ENCODE peak calls at places on chromosomes 13 and 19, in five cellular contexts. F is left ventricle myocardium inferior; B is fibroblast of lung; O is CD8-positive, alpha-beta T cell; E is thoracic aorta. L is an unnamed sample. For H3K27me3, the result is how much of the 10 kb centered on the place peaks cover.

GRCh38 chr13:93915269-93915809 is 564.1 kb downstream of the DCT start:
- DNase-seq in F (no peak), B (peak), O (no peak), E (no peak), L (no peak)

GRCh38 chr19:41123716-41124244 is 9.5 kb downstream of the CYP2F1 start:
- DNase-seq in F (no peak), B (no peak), O (no peak), E (no peak), L (no peak)

GRCh38 chr13:57874530-57874929 is 243.0 kb downstream of the PCDH17 start:
- DNase-seq in F (peak), B (no peak), O (no peak), E (no peak), L (no peak)

GRCh38 chr13:101267656-101268055 is 148.7 kb downstream of the NALCN start:
- DNase-seq in F (no peak), B (no peak), O (no peak), E (no peak), L (no peak)

GRCh38 chr13:19601749-19602725 is 31.4 kb upstream of the MPHOSPH8 start:
- DNase-seq in F (peak), B (peak), O (no peak), E (no peak), L (peak)

GRCh38 chr13:114067381-114067885 is 65.0 kb downstream of the RASA3 start:
- DNase-seq in F (no peak), B (peak), O (no peak), E (no peak), L (peak)

GRCh38 chr13:113275387-113275786 is 21.7 kb upstream of the LAMP1 start:
- DNase-seq in F (no peak), B (peak), O (peak), E (no peak), L (no peak)

GRCh38 chr13:33123066-33123940 is 107.1 kb downstream of the KL start:
- DNase-seq in F (peak), B (peak), O (no peak), E (no peak), L (no peak)

GRCh38 chr13:30880756-30881155 is 25.3 kb upstream of the MEDAG start:
- DNase-seq in F (no peak), B (peak), O (no peak), E (no peak), L (no peak)

GRCh38 chr19:1223018-1223855 is 14.6 kb downstream of the CBARP start:
- DNase-seq in F (no peak), B (no peak), O (no peak), E (no peak), L (no peak)

GRCh38 chr19:48644839-48645651 is 942 bp downstream of the CA11 start:
- DNase-seq in F (peak), B (peak), O (peak), E (no peak), L (peak)

GRCh38 chr19:14775855-14776254 is 2.5 kb downstream of the ADGRE2 start:
- DNase-seq in F (peak), B (no peak), O (no peak), E (no peak), L (no peak)

GRCh38 chr13:30718661-30719520 is 16.5 kb upstream of the ALOX5AP start:
- DNase-seq in F (no peak), B (peak), O (no peak), E (no peak), L (no peak)

GRCh38 chr19:49704888-49705642 is 14.1 kb downstream of the CPT1C start:
- DNase-seq in F (no peak), B (no peak), O (no peak), E (no peak), L (no peak)

DNA sequence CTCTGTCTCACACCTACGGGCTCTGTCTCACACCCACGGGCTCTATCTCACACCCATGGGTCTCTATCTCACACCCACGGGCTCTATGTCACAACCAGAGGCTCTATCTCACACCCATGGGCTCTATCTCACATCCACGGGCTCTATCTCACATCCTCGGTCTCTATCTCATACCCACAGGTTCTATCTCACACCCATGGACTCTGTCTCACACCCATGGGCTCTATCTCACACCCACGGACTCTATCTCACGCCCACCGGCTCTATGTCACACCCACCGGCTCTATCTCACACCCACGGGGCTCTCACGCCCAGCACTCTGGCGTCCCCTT is 73.9 kb downstream of the COL4A2 start:
- DNase-seq in F (no peak), B (no peak), O (no peak), E (no peak), L (no peak)
- H3K27me3 ChIP-seq in F (under half), B (under half), O (under half), E (under half), L (under half)

GRCh38 chr13:21538280-21538679 is 65.7 kb downstream of the MICU2 start:
- DNase-seq in F (no peak), B (no peak), O (no peak), E (no peak), L (no peak)

GRCh38 chr13:21541980-21542379 is 62.0 kb downstream of the MICU2 start:
- DNase-seq in F (no peak), B (no peak), O (no peak), E (no peak), L (no peak)

GRCh38 chr13:21541271-21541670 is 62.7 kb downstream of the MICU2 start:
- DNase-seq in F (no peak), B (no peak), O (no peak), E (no peak), L (no peak)

GRCh38 chr13:21538753-21539152 is 65.2 kb downstream of the MICU2 start:
- DNase-seq in F (no peak), B (no peak), O (no peak), E (no peak), L (no peak)

GRCh38 chr13:21539687-21540086 is 64.3 kb downstream of the MICU2 start:
- DNase-seq in F (no peak), B (no peak), O (no peak), E (no peak), L (no peak)
- H3K27me3 ChIP-seq in F (under half), B (under half), O (under half), E (under half), L (under half)

GRCh38 chr19:7119582-7119981 is 50.1 kb downstream of the ZNF557 start:
- DNase-seq in F (no peak), B (no peak), O (no peak), E (no peak), L (no peak)
- H3K27me3 ChIP-seq in F (under half), B (under half), O (under half), E (under half), L (under half)

DNA sequence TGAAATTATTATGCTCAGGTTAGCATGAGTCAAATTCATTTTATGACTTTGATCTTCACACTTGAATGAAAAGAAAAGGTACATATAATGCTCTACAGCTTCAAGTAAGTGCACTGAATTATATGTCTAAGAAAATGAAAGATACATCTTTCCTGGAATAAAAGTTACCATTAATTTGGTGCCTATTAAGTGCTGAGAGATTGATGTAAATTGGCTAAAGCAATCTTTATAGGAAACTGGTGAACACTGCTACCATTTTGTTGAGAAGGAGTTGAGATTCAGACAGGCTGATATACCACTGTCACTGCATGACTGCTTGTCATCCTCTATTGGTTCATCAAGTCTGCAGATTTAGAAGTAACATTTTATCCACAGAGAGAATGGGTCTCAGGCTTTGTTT is 416.8 kb upstream of the SPRY2 start:
- DNase-seq in F (no peak), B (no peak), O (no peak), E (no peak), L (no peak)
- H3K27me3 ChIP-seq in F (under half), B (under half), O (under half), E (under half), L (under half)

GRCh38 chr19:29293292-29293691 is 80.3 kb upstream of the UQCRFS1 start:
- DNase-seq in F (no peak), B (no peak), O (no peak), E (no peak), L (no peak)
- H3K27me3 ChIP-seq in F (half or more), B (under half), O (under half), E (under half), L (under half)

GRCh38 chr19:3274245-3275067 is 50.0 kb downstream of the CELF5 start:
- DNase-seq in F (no peak), B (no peak), O (no peak), E (no peak), L (no peak)

GRCh38 chr19:3272952-3273351 is 48.5 kb downstream of the CELF5 start:
- DNase-seq in F (no peak), B (no peak), O (no peak), E (no peak), L (no peak)

GRCh38 chr19:3276341-3276799 is 51.9 kb downstream of the CELF5 start:
- DNase-seq in F (no peak), B (no peak), O (peak), E (no peak), L (no peak)

GRCh38 chr19:3275583-3276340 is 51.3 kb downstream of the CELF5 start:
- DNase-seq in F (peak), B (peak), O (peak), E (peak), L (peak)

DNA sequence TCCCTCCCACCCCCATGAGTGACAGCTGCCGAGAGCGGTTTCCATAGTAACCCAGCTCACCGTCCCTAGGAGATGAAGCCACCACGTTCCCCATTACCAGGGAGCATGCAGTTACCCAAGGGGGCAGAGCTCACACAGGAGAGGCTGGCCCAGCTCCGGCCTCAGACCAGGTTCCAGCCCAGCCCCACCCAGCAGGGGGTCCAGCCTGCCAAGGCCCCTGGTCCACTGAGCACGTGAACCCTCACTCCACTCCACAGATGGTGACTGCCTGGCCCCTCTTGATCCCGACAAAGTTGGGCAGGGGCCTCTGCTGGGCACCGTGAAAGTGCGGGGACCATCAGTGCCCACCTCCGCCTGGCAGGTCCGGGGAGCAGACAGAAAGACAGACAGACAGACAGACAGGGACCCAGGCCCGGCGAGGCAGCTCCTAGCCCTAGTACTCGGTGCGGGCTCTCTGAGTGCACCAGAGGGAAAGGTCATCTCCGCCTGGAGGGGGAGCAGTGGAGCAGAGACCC is 50.7 kb downstream of the CELF5 start:
- DNase-seq in F (no peak), B (no peak), O (no peak), E (no peak), L (no peak)
- H3K27me3 ChIP-seq in F (half or more), B (under half), O (under half), E (under half), L (under half)

GRCh38 chr13:42412812-42413795 is 141.2 kb downstream of the AKAP11 start:
- DNase-seq in F (no peak), B (no peak), O (no peak), E (no peak), L (no peak)

GRCh38 chr13:42420304-42420703 is 148.4 kb downstream of the AKAP11 start:
- DNase-seq in F (no peak), B (no peak), O (no peak), E (no peak), L (no peak)

GRCh38 chr13:42417624-42418023 is 145.7 kb downstream of the AKAP11 start:
- DNase-seq in F (no peak), B (no peak), O (no peak), E (no peak), L (no peak)

GRCh38 chr13:42422681-42423080 is 150.7 kb downstream of the AKAP11 start:
- DNase-seq in F (no peak), B (no peak), O (no peak), E (no peak), L (no peak)

DNA sequence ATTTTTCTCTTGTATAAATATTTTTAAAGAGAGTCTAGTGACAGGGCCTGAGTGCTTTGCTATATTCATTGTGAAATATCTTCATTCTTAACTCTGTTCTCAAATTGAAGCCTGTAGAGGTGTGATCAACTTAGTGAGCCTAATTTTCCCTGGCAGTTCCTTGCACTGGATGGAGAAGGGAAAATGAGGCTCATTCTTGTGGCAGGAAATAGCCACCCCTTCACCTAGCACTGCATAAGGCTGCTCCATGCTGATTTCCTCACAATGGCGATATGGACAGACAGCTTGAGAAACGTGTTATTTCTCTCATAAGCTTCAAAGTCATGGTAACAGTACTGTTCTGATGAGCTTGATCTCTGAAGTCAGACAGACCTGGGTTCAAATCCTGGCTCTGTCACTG is 146.2 kb downstream of the AKAP11 start:
- DNase-seq in F (no peak), B (no peak), O (no peak), E (no peak), L (no peak)
- H3K27me3 ChIP-seq in F (under half), B (under half), O (under half), E (under half), L (under half)

GRCh38 chr13:44322928-44323327 is 50.7 kb upstream of the SERP2 start:
- DNase-seq in F (no peak), B (no peak), O (no peak), E (no peak), L (no peak)

GRCh38 chr13:44321961-44322360 is 51.7 kb upstream of the SERP2 start:
- DNase-seq in F (no peak), B (no peak), O (no peak), E (no peak), L (no peak)

GRCh38 chr13:44323754-44324153 is 49.9 kb upstream of the SERP2 start:
- DNase-seq in F (no peak), B (no peak), O (no peak), E (no peak), L (no peak)

GRCh38 chr13:44317752-44318550 is 55.7 kb upstream of the SERP2 start:
- DNase-seq in F (no peak), B (peak), O (no peak), E (no peak), L (no peak)

GRCh38 chr13:44320611-44321010 is 53.0 kb upstream of the SERP2 start:
- DNase-seq in F (no peak), B (no peak), O (no peak), E (no peak), L (no peak)
- H3K27me3 ChIP-seq in F (under half), B (under half), O (under half), E (under half), L (under half)

GRCh38 chr19:30256510-30256850 is 115.7 kb upstream of the ZNF536 start:
- DNase-seq in F (no peak), B (no peak), O (no peak), E (no peak), L (no peak)
- H3K27me3 ChIP-seq in F (half or more), B (under half), O (under half), E (under half), L (under half)

GRCh38 chr19:53595510-53595867 is 36.3 kb upstream of the DPRX start:
- DNase-seq in F (no peak), B (no peak), O (no peak), E (no peak), L (no peak)

GRCh38 chr19:53598361-53598760 is 33.4 kb upstream of the DPRX start:
- DNase-seq in F (no peak), B (no peak), O (no peak), E (no peak), L (no peak)

GRCh38 chr19:53596056-53596455 is 35.7 kb upstream of the DPRX start:
- DNase-seq in F (no peak), B (no peak), O (no peak), E (no peak), L (no peak)

GRCh38 chr19:53597023-53597422 is 34.8 kb upstream of the DPRX start:
- DNase-seq in F (no peak), B (no peak), O (no peak), E (no peak), L (no peak)

DNA sequence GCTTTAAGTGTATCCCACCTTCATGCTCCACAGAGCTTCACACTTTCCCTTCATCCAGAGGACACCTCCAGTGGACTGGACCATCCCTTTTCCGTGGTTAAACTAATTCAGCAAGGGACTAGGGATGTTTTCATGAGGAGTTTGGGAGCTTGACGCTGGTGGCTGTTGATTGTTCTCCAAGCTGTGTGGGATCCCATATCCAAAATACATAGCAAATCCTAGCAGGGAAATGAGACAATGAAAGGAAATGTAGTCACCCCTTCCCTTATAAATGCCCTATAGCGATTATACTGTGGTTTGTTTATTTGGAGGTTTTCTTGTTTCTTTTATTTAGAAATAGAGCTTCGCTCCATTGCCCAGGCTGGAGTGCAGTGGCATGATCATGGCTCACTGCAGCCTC is 31.6 kb upstream of the DPRX start:
- DNase-seq in F (no peak), B (no peak), O (no peak), E (no peak), L (no peak)
- H3K27me3 ChIP-seq in F (under half), B (under half), O (under half), E (under half), L (under half)

L was measured in CD8-positive, alpha-beta memory T cell.